ENCODE peak calls at places on chromosomes 11 and 22, in five cellular contexts. One of them, this sample, is unnamed.

GRCh38 chr22:43331698-43332097 is 11.5 kb downstream of the SCUBE1 start:
- DNase-seq in AG04450: no peak
- DNase-seq in PC-3: no peak
- DNase-seq in pancreas: no peak
- DNase-seq in lower lobe of right lung: no peak
- DNase-seq in this sample: no peak

GRCh38 chr22:37021710-37022482 is 2.4 kb downstream of the MPST start:
- DNase-seq in pancreas: no peak
- DNase-seq in PC-3: peak; percentile 31
- DNase-seq in lower lobe of right lung: peak; percentile 76
- DNase-seq in AG04450: no peak
- DNase-seq in this sample: peak; percentile 22

GRCh38 chr11:133964946-133965632 is 8.3 kb upstream of the IGSF9B start:
- DNase-seq in lower lobe of right lung: no peak
- DNase-seq in PC-3: peak; percentile 56
- DNase-seq in pancreas: no peak
- DNase-seq in AG04450: no peak
- DNase-seq in this sample: no peak

GRCh38 chr11:4713241-4713640 is 8.7 kb downstream of the MMP26 start:
- DNase-seq in PC-3: peak; percentile 19
- DNase-seq in lower lobe of right lung: no peak
- DNase-seq in pancreas: no peak
- DNase-seq in AG04450: no peak
- DNase-seq in this sample: no peak

GRCh38 chr11:31645747-31646146 is 136.2 kb downstream of the ELP4 start:
- DNase-seq in lower lobe of right lung: no peak
- DNase-seq in PC-3: peak; percentile 86
- DNase-seq in AG04450: peak; percentile 48
- DNase-seq in pancreas: no peak
- DNase-seq in this sample: no peak

GRCh38 chr11:120248551-120249278 is 8.8 kb downstream of the POU2F3 start:
- DNase-seq in pancreas: no peak
- DNase-seq in AG04450: no peak
- DNase-seq in lower lobe of right lung: no peak
- DNase-seq in PC-3: peak; percentile 86
- DNase-seq in this sample: no peak

GRCh38 chr11:72240461-72241289 is 3.3 kb downstream of the PHOX2A start:
- DNase-seq in pancreas: no peak
- DNase-seq in PC-3: no peak
- DNase-seq in AG04450: no peak
- DNase-seq in lower lobe of right lung: no peak
- DNase-seq in this sample: no peak

GRCh38 chr11:2714463-2714800 is 14.6 kb upstream of the KCNQ1OT1 start:
- DNase-seq in PC-3: no peak
- DNase-seq in pancreas: no peak
- DNase-seq in AG04450: no peak
- DNase-seq in lower lobe of right lung: no peak
- DNase-seq in this sample: no peak

GRCh38 chr22:38631724-38632123 is 24.5 kb downstream of the FAM227A start:
- DNase-seq in lower lobe of right lung: no peak
- DNase-seq in pancreas: no peak
- DNase-seq in AG04450: no peak
- DNase-seq in PC-3: no peak
- DNase-seq in this sample: no peak

GRCh38 chr11:117882539-117882938 is 6.1 kb upstream of the FXYD6 start:
- DNase-seq in PC-3: no peak
- DNase-seq in lower lobe of right lung: no peak
- DNase-seq in AG04450: no peak
- DNase-seq in pancreas: no peak
- DNase-seq in this sample: no peak

GRCh38 chr22:17921871-17922821 is 102.2 kb downstream of the MICAL3 start:
- DNase-seq in lower lobe of right lung: no peak
- DNase-seq in pancreas: no peak
- DNase-seq in PC-3: no peak
- DNase-seq in AG04450: no peak
- DNase-seq in this sample: no peak

GRCh38 chr11:33376331-33377099 is 119.3 kb downstream of the HIPK3 start:
- DNase-seq in pancreas: no peak
- DNase-seq in AG04450: no peak
- DNase-seq in PC-3: no peak
- DNase-seq in lower lobe of right lung: no peak
- DNase-seq in this sample: no peak

GRCh38 chr22:17910561-17911311 is 113.6 kb downstream of the MICAL3 start:
- DNase-seq in PC-3: peak; percentile 35
- DNase-seq in pancreas: no peak
- DNase-seq in AG04450: peak; percentile 68
- DNase-seq in lower lobe of right lung: no peak
- DNase-seq in this sample: peak; percentile 28

GRCh38 chr22:20561882-20562281 is 54.5 kb downstream of the MED15 start:
- DNase-seq in pancreas: no peak
- DNase-seq in lower lobe of right lung: no peak
- DNase-seq in AG04450: no peak
- DNase-seq in PC-3: no peak
- DNase-seq in this sample: no peak

GRCh38 chr11:120270386-120270785 is 30.4 kb downstream of the POU2F3 start:
- DNase-seq in AG04450: no peak
- DNase-seq in lower lobe of right lung: no peak
- DNase-seq in PC-3: no peak
- DNase-seq in pancreas: no peak
- DNase-seq in this sample: no peak

GRCh38 chr22:35347462-35347861 is 33.4 kb upstream of the HMOX1 start:
- DNase-seq in pancreas: no peak
- DNase-seq in AG04450: no peak
- DNase-seq in PC-3: no peak
- DNase-seq in lower lobe of right lung: no peak
- DNase-seq in this sample: no peak

GRCh38 chr22:19811211-19811621 is 43.5 kb downstream of the GNB1L start:
- DNase-seq in pancreas: no peak
- DNase-seq in lower lobe of right lung: peak; percentile 34
- DNase-seq in PC-3: no peak
- DNase-seq in AG04450: no peak
- DNase-seq in this sample: no peak

GRCh38 chr11:63920126-63920869 is 3.3 kb upstream of the RCOR2 start:
- DNase-seq in pancreas: peak; percentile 89
- DNase-seq in PC-3: no peak
- DNase-seq in AG04450: no peak
- DNase-seq in lower lobe of right lung: no peak
- DNase-seq in this sample: no peak

GRCh38 chr22:38628444-38628843 is 27.7 kb downstream of the FAM227A start:
- DNase-seq in pancreas: no peak
- DNase-seq in AG04450: no peak
- DNase-seq in lower lobe of right lung: no peak
- DNase-seq in PC-3: no peak
- DNase-seq in this sample: no peak

GRCh38 chr22:30572210-30572609 is 2.3 kb downstream of the GAL3ST1 start:
- DNase-seq in lower lobe of right lung: no peak
- DNase-seq in pancreas: no peak
- DNase-seq in AG04450: no peak
- DNase-seq in PC-3: no peak
- DNase-seq in this sample: no peak

GRCh38 chr22:30574095-30574981 is at the start of gene GAL3ST1:
- DNase-seq in PC-3: no peak
- DNase-seq in AG04450: no peak
- DNase-seq in lower lobe of right lung: no peak
- DNase-seq in pancreas: peak; percentile 79
- DNase-seq in this sample: no peak

GRCh38 chr22:30575011-30575671 is 676 bp upstream of the GAL3ST1 start:
- DNase-seq in lower lobe of right lung: no peak
- DNase-seq in PC-3: no peak
- DNase-seq in AG04450: peak; percentile 38
- DNase-seq in pancreas: peak; percentile 74
- DNase-seq in this sample: peak; percentile 8

GRCh38 chr22:30573594-30574094 is 821 bp downstream of the GAL3ST1 start:
- DNase-seq in PC-3: peak; percentile 15
- DNase-seq in lower lobe of right lung: no peak
- DNase-seq in AG04450: no peak
- DNase-seq in pancreas: peak; percentile 42
- DNase-seq in this sample: no peak

GRCh38 chr22:30572840-30573593 is 1.4 kb downstream of the GAL3ST1 start:
- DNase-seq in AG04450: no peak
- DNase-seq in lower lobe of right lung: no peak
- DNase-seq in pancreas: peak; percentile 33
- DNase-seq in PC-3: no peak
- DNase-seq in this sample: no peak
- H3K4me3 ChIP-seq in AG04450: no peak overlapping the region
- H3K4me3 ChIP-seq in lower lobe of right lung: no peak overlapping the region
- H3K4me3 ChIP-seq in pancreas: no peak overlapping the region
- H3K4me3 ChIP-seq in PC-3: no peak overlapping the region
- H3K4me3 ChIP-seq in this sample: peak overlapping the region; percentile 54

GRCh38 chr11:61890536-61891330 is 612 bp downstream of the FADS3 start:
- DNase-seq in AG04450: no peak
- DNase-seq in lower lobe of right lung: peak; percentile 74
- DNase-seq in PC-3: peak; percentile 76
- DNase-seq in pancreas: peak; percentile 52
- DNase-seq in this sample: no peak
- H3K27ac ChIP-seq in AG04450: no peak overlapping the region
- H3K27ac ChIP-seq in lower lobe of right lung: peak overlapping the region; percentile 83
- H3K27ac ChIP-seq in PC-3: no peak overlapping the region
- H3K27ac ChIP-seq in pancreas: peak overlapping the region; percentile 75
- H3K27ac ChIP-seq in this sample: peak overlapping the region; percentile 93

GRCh38 chr11:692824-693414 is 2.1 kb downstream of the DEAF1 start:
- DNase-seq in pancreas: no peak
- DNase-seq in lower lobe of right lung: no peak
- DNase-seq in AG04450: no peak
- DNase-seq in PC-3: no peak
- DNase-seq in this sample: no peak

GRCh38 chr11:695332-695605 is 247 bp upstream of the DEAF1 start:
- DNase-seq in pancreas: no peak
- DNase-seq in AG04450: no peak
- DNase-seq in PC-3: no peak
- DNase-seq in lower lobe of right lung: no peak
- DNase-seq in this sample: no peak

GRCh38 chr11:694563-695331 is at the start of gene DEAF1:
- DNase-seq in PC-3: peak; percentile 96
- DNase-seq in AG04450: peak; percentile 97
- DNase-seq in lower lobe of right lung: peak; percentile 99
- DNase-seq in pancreas: peak; percentile 98
- DNase-seq in this sample: peak; percentile 98

GRCh38 chr11:693415-693831 is 1.6 kb downstream of the DEAF1 start:
- DNase-seq in pancreas: no peak
- DNase-seq in lower lobe of right lung: no peak
- DNase-seq in AG04450: no peak
- DNase-seq in PC-3: peak; percentile 26
- DNase-seq in this sample: no peak

GRCh38 chr11:693887-694562 is 997 bp downstream of the DEAF1 start:
- DNase-seq in PC-3: no peak
- DNase-seq in lower lobe of right lung: peak; percentile 69
- DNase-seq in pancreas: peak; percentile 72
- DNase-seq in AG04450: no peak
- DNase-seq in this sample: no peak
- H3K4me3 ChIP-seq in PC-3: peak overlapping the region; percentile 57
- H3K4me3 ChIP-seq in lower lobe of right lung: peak overlapping the region; percentile 81
- H3K4me3 ChIP-seq in pancreas: no peak overlapping the region
- H3K4me3 ChIP-seq in AG04450: peak overlapping the region; percentile 79
- H3K4me3 ChIP-seq in this sample: peak overlapping the region; percentile 84

GRCh38 chr11:19536131-19536530 is 176.5 kb upstream of the NAV2 start:
- DNase-seq in lower lobe of right lung: no peak
- DNase-seq in pancreas: no peak
- DNase-seq in PC-3: no peak
- DNase-seq in AG04450: no peak
- DNase-seq in this sample: no peak

GRCh38 chr11:19539861-19540260 is 172.8 kb upstream of the NAV2 start:
- DNase-seq in lower lobe of right lung: no peak
- DNase-seq in PC-3: no peak
- DNase-seq in pancreas: no peak
- DNase-seq in AG04450: no peak
- DNase-seq in this sample: no peak

GRCh38 chr11:19537803-19538453 is 174.7 kb upstream of the NAV2 start:
- DNase-seq in pancreas: no peak
- DNase-seq in lower lobe of right lung: no peak
- DNase-seq in PC-3: no peak
- DNase-seq in AG04450: no peak
- DNase-seq in this sample: no peak
- H3K27ac ChIP-seq in pancreas: no peak overlapping the region
- H3K27ac ChIP-seq in lower lobe of right lung: no peak overlapping the region
- H3K27ac ChIP-seq in PC-3: no peak overlapping the region
- H3K27ac ChIP-seq in AG04450: no peak overlapping the region
- H3K27ac ChIP-seq in this sample: no peak overlapping the region

GRCh38 chr11:368414-369335 is 624 bp upstream of the B4GALNT4 start:
- DNase-seq in AG04450: no peak
- DNase-seq in lower lobe of right lung: peak; percentile 41
- DNase-seq in PC-3: peak; percentile 22
- DNase-seq in pancreas: no peak
- DNase-seq in this sample: peak; percentile 30
- H3K4me3 ChIP-seq in AG04450: peak overlapping the region; percentile 50
- H3K4me3 ChIP-seq in lower lobe of right lung: no peak overlapping the region
- H3K4me3 ChIP-seq in PC-3: peak overlapping the region; percentile 60
- H3K4me3 ChIP-seq in pancreas: no peak overlapping the region
- H3K4me3 ChIP-seq in this sample: no peak overlapping the region

GRCh38 chr11:126403039-126403438 is 47.6 kb downstream of the ST3GAL4 start:
- DNase-seq in AG04450: no peak
- DNase-seq in PC-3: peak; percentile 99
- DNase-seq in pancreas: no peak
- DNase-seq in lower lobe of right lung: no peak
- DNase-seq in this sample: peak; percentile 52

GRCh38 chr11:126405906-126406305 is 50.4 kb downstream of the ST3GAL4 start:
- DNase-seq in pancreas: no peak
- DNase-seq in lower lobe of right lung: no peak
- DNase-seq in PC-3: peak; percentile 90
- DNase-seq in AG04450: no peak
- DNase-seq in this sample: no peak

GRCh38 chr11:126405374-126405773 is 49.9 kb downstream of the ST3GAL4 start:
- DNase-seq in lower lobe of right lung: no peak
- DNase-seq in pancreas: no peak
- DNase-seq in AG04450: no peak
- DNase-seq in PC-3: peak; percentile 92
- DNase-seq in this sample: no peak

GRCh38 chr11:126404367-126404766 is 48.9 kb downstream of the ST3GAL4 start:
- DNase-seq in AG04450: no peak
- DNase-seq in pancreas: no peak
- DNase-seq in PC-3: peak; percentile 66
- DNase-seq in lower lobe of right lung: no peak
- DNase-seq in this sample: no peak

DNA sequence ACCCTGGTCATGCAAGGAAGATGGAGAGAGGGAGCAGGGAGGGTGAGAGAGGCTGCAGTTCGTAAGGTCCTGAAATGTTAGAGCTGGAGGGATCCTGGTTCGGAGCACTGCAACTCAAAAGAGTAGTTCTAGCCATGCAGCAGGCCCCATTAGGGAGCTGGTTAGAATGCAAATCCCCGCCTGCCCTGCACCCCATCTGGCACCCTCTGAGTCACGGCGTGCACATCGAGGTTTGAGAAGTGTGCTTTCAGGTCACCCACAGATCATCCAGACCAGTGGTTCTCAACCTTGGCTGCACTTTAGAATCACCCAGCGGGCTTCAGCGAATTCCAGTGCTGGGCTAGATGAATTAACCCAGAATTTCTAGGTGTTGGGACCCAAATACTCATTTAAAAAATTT is 48.2 kb downstream of the ST3GAL4 start:
- DNase-seq in pancreas: no peak
- DNase-seq in PC-3: no peak
- DNase-seq in lower lobe of right lung: no peak
- DNase-seq in AG04450: no peak
- DNase-seq in this sample: no peak
- H3K27ac ChIP-seq in pancreas: no peak overlapping the region
- H3K27ac ChIP-seq in PC-3: peak overlapping the region; percentile 99
- H3K27ac ChIP-seq in lower lobe of right lung: no peak overlapping the region
- H3K27ac ChIP-seq in AG04450: no peak overlapping the region
- H3K27ac ChIP-seq in this sample: peak overlapping the region; percentile 83

This sample was measured in tibial nerve.